ENCODE peak calls at places on chromosomes 16 and 17, in five cellular contexts. One of them, this sample, is unnamed.

GRCh38 chr16:82504811-82505210 is 122.0 kb upstream of the CDH13 start:
- DNase-seq in neuronal stem cell: no peak
- DNase-seq in GM06990: no peak
- DNase-seq in NCI-H1417 treated with DMSO at 0.1 percent for 48 hours: no peak
- DNase-seq in choroid plexus epithelial cell: no peak
- DNase-seq in this sample: no peak

GRCh38 chr17:45320931-45321461 is 4.2 kb upstream of the MAP3K14 start:
- DNase-seq in neuronal stem cell: no peak
- DNase-seq in GM06990: no peak
- DNase-seq in NCI-H1417 treated with DMSO at 0.1 percent for 48 hours: no peak
- DNase-seq in choroid plexus epithelial cell: peak
- DNase-seq in this sample: peak

GRCh38 chr16:3578610-3579551 is 1.7 kb upstream of the NLRC3 start:
- DNase-seq in neuronal stem cell: peak
- DNase-seq in GM06990: peak
- DNase-seq in NCI-H1417 treated with DMSO at 0.1 percent for 48 hours: no peak
- DNase-seq in choroid plexus epithelial cell: no peak
- DNase-seq in this sample: no peak

GRCh38 chr16:86171329-86171728 is 272.4 kb downstream of the IRF8 start:
- DNase-seq in neuronal stem cell: no peak
- DNase-seq in GM06990: no peak
- DNase-seq in NCI-H1417 treated with DMSO at 0.1 percent for 48 hours: no peak
- DNase-seq in choroid plexus epithelial cell: peak
- DNase-seq in this sample: peak

GRCh38 chr17:44501866-44502265 is 1.3 kb downstream of the GPATCH8 start:
- DNase-seq in neuronal stem cell: no peak
- DNase-seq in GM06990: no peak
- DNase-seq in NCI-H1417 treated with DMSO at 0.1 percent for 48 hours: no peak
- DNase-seq in choroid plexus epithelial cell: peak
- DNase-seq in this sample: no peak

GRCh38 chr17:14080847-14081251 is 11.5 kb downstream of the COX10 start:
- DNase-seq in neuronal stem cell: no peak
- DNase-seq in GM06990: no peak
- DNase-seq in NCI-H1417 treated with DMSO at 0.1 percent for 48 hours: no peak
- DNase-seq in choroid plexus epithelial cell: peak
- DNase-seq in this sample: no peak

GRCh38 chr17:38724337-38724988 is 5.7 kb upstream of the CISD3 start:
- DNase-seq in neuronal stem cell: no peak
- DNase-seq in GM06990: no peak
- DNase-seq in NCI-H1417 treated with DMSO at 0.1 percent for 48 hours: peak
- DNase-seq in choroid plexus epithelial cell: no peak
- DNase-seq in this sample: no peak

GRCh38 chr17:64129515-64129764 is 504 bp downstream of the ERN1 start:
- DNase-seq in neuronal stem cell: no peak
- DNase-seq in GM06990: no peak
- DNase-seq in NCI-H1417 treated with DMSO at 0.1 percent for 48 hours: no peak
- DNase-seq in choroid plexus epithelial cell: no peak
- DNase-seq in this sample: no peak

GRCh38 chr17:19410101-19410500 is 931 bp upstream of the RNF112 start:
- DNase-seq in neuronal stem cell: no peak
- DNase-seq in GM06990: no peak
- DNase-seq in NCI-H1417 treated with DMSO at 0.1 percent for 48 hours: no peak
- DNase-seq in choroid plexus epithelial cell: no peak
- DNase-seq in this sample: no peak

GRCh38 chr16:53608094-53608493 is 95.6 kb downstream of the RPGRIP1L start:
- DNase-seq in neuronal stem cell: no peak
- DNase-seq in GM06990: no peak
- DNase-seq in NCI-H1417 treated with DMSO at 0.1 percent for 48 hours: no peak
- DNase-seq in choroid plexus epithelial cell: no peak
- DNase-seq in this sample: no peak

GRCh38 chr17:16407911-16408588 is 7.3 kb upstream of the TRPV2 start:
- DNase-seq in neuronal stem cell: no peak
- DNase-seq in GM06990: peak
- DNase-seq in NCI-H1417 treated with DMSO at 0.1 percent for 48 hours: no peak
- DNase-seq in choroid plexus epithelial cell: peak
- DNase-seq in this sample: peak

GRCh38 chr17:14429084-14429483 is 128.2 kb downstream of the HS3ST3B1 start:
- DNase-seq in neuronal stem cell: no peak
- DNase-seq in GM06990: no peak
- DNase-seq in NCI-H1417 treated with DMSO at 0.1 percent for 48 hours: no peak
- DNase-seq in choroid plexus epithelial cell: no peak
- DNase-seq in this sample: no peak

GRCh38 chr16:85196976-85197375 is 84.7 kb upstream of the CIBAR2 start:
- DNase-seq in neuronal stem cell: no peak
- DNase-seq in GM06990: no peak
- DNase-seq in NCI-H1417 treated with DMSO at 0.1 percent for 48 hours: no peak
- DNase-seq in choroid plexus epithelial cell: no peak
- DNase-seq in this sample: no peak

GRCh38 chr17:43695968-43696865 is 34.5 kb upstream of the MEOX1 start:
- DNase-seq in neuronal stem cell: no peak
- DNase-seq in GM06990: no peak
- DNase-seq in NCI-H1417 treated with DMSO at 0.1 percent for 48 hours: no peak
- DNase-seq in choroid plexus epithelial cell: no peak
- DNase-seq in this sample: no peak

GRCh38 chr17:79986441-79987186 is 49.1 kb downstream of the TBC1D16 start:
- DNase-seq in neuronal stem cell: no peak
- DNase-seq in GM06990: no peak
- DNase-seq in NCI-H1417 treated with DMSO at 0.1 percent for 48 hours: no peak
- DNase-seq in choroid plexus epithelial cell: peak
- DNase-seq in this sample: no peak

GRCh38 chr17:57035971-57036481 is 49.0 kb upstream of the AKAP1 start:
- DNase-seq in neuronal stem cell: no peak
- DNase-seq in GM06990: no peak
- DNase-seq in NCI-H1417 treated with DMSO at 0.1 percent for 48 hours: no peak
- DNase-seq in choroid plexus epithelial cell: no peak
- DNase-seq in this sample: peak

GRCh38 chr17:72556944-72557826 is 436.4 kb downstream of the SOX9 start:
- DNase-seq in neuronal stem cell: peak
- DNase-seq in GM06990: peak
- DNase-seq in NCI-H1417 treated with DMSO at 0.1 percent for 48 hours: no peak
- DNase-seq in choroid plexus epithelial cell: peak
- DNase-seq in this sample: peak

GRCh38 chr16:53770641-53771040 is 66.7 kb downstream of the FTO start:
- DNase-seq in neuronal stem cell: no peak
- DNase-seq in GM06990: no peak
- DNase-seq in NCI-H1417 treated with DMSO at 0.1 percent for 48 hours: no peak
- DNase-seq in choroid plexus epithelial cell: peak
- DNase-seq in this sample: no peak

GRCh38 chr17:67947325-67947813 is 48.9 kb downstream of the C17orf58 start:
- DNase-seq in neuronal stem cell: no peak
- DNase-seq in GM06990: no peak
- DNase-seq in NCI-H1417 treated with DMSO at 0.1 percent for 48 hours: no peak
- DNase-seq in choroid plexus epithelial cell: no peak
- DNase-seq in this sample: no peak

GRCh38 chr17:28030386-28030785 is 12.1 kb upstream of the NLK start:
- DNase-seq in neuronal stem cell: no peak
- DNase-seq in GM06990: no peak
- DNase-seq in NCI-H1417 treated with DMSO at 0.1 percent for 48 hours: peak
- DNase-seq in choroid plexus epithelial cell: no peak
- DNase-seq in this sample: no peak

GRCh38 chr17:29549169-29549935 is 17.5 kb downstream of the ABHD15 start:
- DNase-seq in neuronal stem cell: no peak
- DNase-seq in GM06990: no peak
- DNase-seq in NCI-H1417 treated with DMSO at 0.1 percent for 48 hours: no peak
- DNase-seq in choroid plexus epithelial cell: peak
- DNase-seq in this sample: peak

GRCh38 chr16:23223368-23223767 is 40.8 kb downstream of the SCNN1G start:
- DNase-seq in neuronal stem cell: no peak
- DNase-seq in GM06990: no peak
- DNase-seq in NCI-H1417 treated with DMSO at 0.1 percent for 48 hours: no peak
- DNase-seq in choroid plexus epithelial cell: no peak
- DNase-seq in this sample: no peak

GRCh38 chr17:50062323-50063243 is 6.7 kb downstream of the ITGA3 start:
- DNase-seq in neuronal stem cell: no peak
- DNase-seq in GM06990: no peak
- DNase-seq in NCI-H1417 treated with DMSO at 0.1 percent for 48 hours: no peak
- DNase-seq in choroid plexus epithelial cell: peak
- DNase-seq in this sample: peak

GRCh38 chr17:29573871-29574731 is 5.6 kb downstream of the TP53I13 start:
- DNase-seq in neuronal stem cell: no peak
- DNase-seq in GM06990: no peak
- DNase-seq in NCI-H1417 treated with DMSO at 0.1 percent for 48 hours: no peak
- DNase-seq in choroid plexus epithelial cell: no peak
- DNase-seq in this sample: no peak

GRCh38 chr17:12731839-12732238 is 57.5 kb upstream of the ARHGAP44 start:
- DNase-seq in neuronal stem cell: no peak
- DNase-seq in GM06990: no peak
- DNase-seq in NCI-H1417 treated with DMSO at 0.1 percent for 48 hours: no peak
- DNase-seq in choroid plexus epithelial cell: no peak
- DNase-seq in this sample: no peak

This sample was measured in renal cortical epithelial cell.